ENCODE peak calls at places on chromosome 21, in ten cellular contexts. B is fibroblast of lung, H is HFF-Myc, F is RWPE1, I is WTC11, V is AG09309, A is NB4, J is progenitor cell of endocrine pancreas, X is cardiac fibroblast, G is psoas muscle. C is an unnamed sample.
A peak's percentile ranks its signal among the peaks of the same experiment; 100 is the strongest.

GRCh38 chr21:41634211-41634694 is 126.3 kb upstream of the TMPRSS2 start:
- DNase-seq in F (peak; percentile 87), I (no peak), V (no peak), H (no peak), G (no peak), B (no peak), A (no peak), J (no peak), X (no peak), C (no peak)

GRCh38 chr21:46457801-46458314 is 833 bp upstream of the DIP2A start:
- DNase-seq in B (peak; percentile 44), V (no peak), G (peak; percentile 70), I (no peak), F (peak; percentile 41), X (peak; percentile 49), J (peak; percentile 19), A (peak; percentile 79), H (no peak), C (no peak)

GRCh38 chr21:38766987-38767722 is 38.6 kb upstream of the ETS2 start:
- DNase-seq in B (no peak), G (no peak), J (no peak), F (peak; percentile 5), A (no peak), V (no peak), X (no peak), I (no peak), H (no peak), C (no peak)

GRCh38 chr21:41507521-41508414 is at the start of gene TMPRSS2:
- DNase-seq in A (no peak), G (no peak), F (no peak), V (no peak), J (peak; percentile 59), B (no peak), I (peak; percentile 60), X (no peak), H (no peak), C (no peak)

GRCh38 chr21:15534450-15534886 is 195.3 kb upstream of the USP25 start:
- DNase-seq in I (no peak), A (peak; percentile 66), V (no peak), H (no peak), B (no peak), J (no peak), F (no peak), G (no peak), X (no peak), C (no peak)

GRCh38 chr21:17537299-17537698 is 24.5 kb downstream of the CXADR start:
- DNase-seq in I (no peak), B (peak; percentile 15), A (no peak), H (no peak), V (no peak), J (no peak), X (peak; percentile 14), G (no peak), F (peak; percentile 56), C (no peak)

GRCh38 chr21:40136571-40136970 is 269.3 kb downstream of the PCP4 start:
- DNase-seq in G (no peak), X (no peak), J (no peak), I (no peak), F (no peak), V (no peak), A (no peak), H (no peak), B (no peak), C (no peak)

GRCh38 chr21:40053007-40053406 is 185.8 kb downstream of the PCP4 start:
- DNase-seq in G (peak; percentile 75), B (no peak), A (no peak), V (no peak), I (no peak), J (no peak), X (no peak), F (no peak), H (no peak), C (no peak)

GRCh38 chr21:44800971-44801467 is 601 bp downstream of the UBE2G2 start:
- DNase-seq in X (peak; percentile 31), B (peak; percentile 23), G (no peak), A (peak; percentile 61), H (no peak), I (no peak), F (peak; percentile 59), V (no peak), J (no peak), C (no peak)

GRCh38 chr21:44803651-44804050 is 2.0 kb upstream of the UBE2G2 start:
- DNase-seq in B (no peak), G (no peak), F (no peak), H (no peak), I (no peak), J (no peak), X (no peak), V (no peak), A (no peak), C (no peak)

GRCh38 chr21:44802396-44803153 is 955 bp upstream of the UBE2G2 start:
- DNase-seq in F (peak; percentile 28), H (no peak), V (no peak), I (no peak), J (no peak), X (no peak), A (peak; percentile 59), B (peak; percentile 13), G (no peak), C (no peak)

GRCh38 chr21:44800103-44800502 is 1.5 kb downstream of the UBE2G2 start:
- DNase-seq in H (no peak), A (peak; percentile 56), G (no peak), F (peak; percentile 34), B (peak; percentile 61), V (no peak), X (peak; percentile 69), I (no peak), J (no peak), C (no peak)

DNA sequence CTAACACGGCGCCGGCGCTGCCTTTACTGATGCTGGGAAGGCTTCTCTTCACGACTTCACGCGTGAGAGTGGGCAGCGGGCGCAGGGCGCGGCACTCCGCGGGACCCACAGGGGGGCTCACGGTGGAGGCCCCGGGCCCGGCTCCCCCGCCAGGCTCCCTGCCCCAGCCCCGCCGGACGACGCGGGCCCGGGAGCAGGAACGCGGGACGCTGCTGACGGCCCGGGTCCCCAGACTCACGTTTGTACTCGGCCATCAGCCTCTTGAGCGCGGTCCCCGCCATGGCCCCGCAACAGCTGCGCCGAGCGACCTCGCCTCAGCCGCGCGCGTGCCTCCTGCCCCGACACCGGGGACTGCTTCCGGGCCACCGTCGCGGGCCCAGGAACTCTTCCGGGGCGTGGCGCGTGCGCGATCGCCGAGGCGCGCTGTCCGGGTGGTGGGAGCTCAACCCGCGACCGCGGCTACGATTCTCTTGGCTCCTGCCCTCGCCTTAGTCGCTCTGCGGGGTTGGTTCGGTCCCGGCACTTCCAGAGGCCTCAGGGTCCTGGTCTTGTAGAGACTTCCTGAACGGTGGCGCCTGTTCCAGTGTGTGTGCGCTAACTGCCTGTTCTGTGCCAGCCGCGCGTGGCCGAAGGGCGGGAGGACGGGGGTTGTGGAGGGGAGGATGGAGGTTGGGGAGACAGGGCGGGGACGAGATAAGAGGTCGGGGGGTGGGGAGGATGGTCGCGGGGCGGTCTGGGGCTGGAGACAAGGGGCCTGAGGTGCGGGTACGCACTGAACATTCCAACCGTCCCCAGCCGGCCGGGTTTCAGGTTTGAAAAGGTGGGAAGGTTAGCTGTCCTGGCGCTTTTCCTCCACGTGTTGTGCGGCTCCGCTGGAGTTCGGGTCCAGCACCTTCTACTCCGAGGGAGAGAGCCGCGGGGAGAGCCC is at the start of gene UBE2G2:
- DNase-seq in F (peak; percentile 84), X (peak; percentile 78), I (peak; percentile 71), G (peak; percentile 92), J (peak; percentile 81), B (peak; percentile 76), H (no peak), V (no peak), A (peak; percentile 87), C (no peak)
- TF ChIP-seq CTCF in F (peak; percentile 7), X (no peak), I (no peak), G (no peak), J (no peak), B (no peak), H (no peak), V (no peak), A (no peak), C (no peak)

GRCh38 chr21:36169465-36170128 is 13.0 kb downstream of the DOP1B start:
- DNase-seq in V (no peak), J (no peak), H (no peak), X (no peak), I (peak; percentile 28), G (no peak), F (no peak), B (no peak), A (no peak), C (no peak)
- TF ChIP-seq CTCF in V (no peak), J (peak; percentile 18), H (peak; percentile 8), X (no peak), I (no peak), G (no peak), F (no peak), B (no peak), A (peak; percentile 22), C (no peak)

GRCh38 chr21:29299046-29299905 is 554 bp downstream of the BACH1 start:
- DNase-seq in G (peak; percentile 85), B (peak; percentile 59), X (peak; percentile 66), V (no peak), F (peak; percentile 49), A (peak; percentile 75), H (no peak), J (no peak), I (peak; percentile 50), C (no peak)

GRCh38 chr21:29297483-29298347 is 1.0 kb upstream of the BACH1 start:
- DNase-seq in F (no peak), A (no peak), X (no peak), B (no peak), H (no peak), J (no peak), G (no peak), I (no peak), V (no peak), C (no peak)

GRCh38 chr21:29299906-29300546 is 1.3 kb downstream of the BACH1 start:
- DNase-seq in V (peak; percentile 94), A (peak; percentile 86), X (peak; percentile 91), F (peak; percentile 74), B (peak; percentile 92), J (no peak), I (no peak), H (peak; percentile 98), G (peak; percentile 67), C (peak; percentile 92)

GRCh38 chr21:29296452-29296851 is 2.3 kb upstream of the BACH1 start:
- DNase-seq in I (no peak), J (no peak), B (no peak), V (no peak), F (no peak), H (no peak), A (no peak), X (no peak), G (no peak), C (no peak)

DNA sequence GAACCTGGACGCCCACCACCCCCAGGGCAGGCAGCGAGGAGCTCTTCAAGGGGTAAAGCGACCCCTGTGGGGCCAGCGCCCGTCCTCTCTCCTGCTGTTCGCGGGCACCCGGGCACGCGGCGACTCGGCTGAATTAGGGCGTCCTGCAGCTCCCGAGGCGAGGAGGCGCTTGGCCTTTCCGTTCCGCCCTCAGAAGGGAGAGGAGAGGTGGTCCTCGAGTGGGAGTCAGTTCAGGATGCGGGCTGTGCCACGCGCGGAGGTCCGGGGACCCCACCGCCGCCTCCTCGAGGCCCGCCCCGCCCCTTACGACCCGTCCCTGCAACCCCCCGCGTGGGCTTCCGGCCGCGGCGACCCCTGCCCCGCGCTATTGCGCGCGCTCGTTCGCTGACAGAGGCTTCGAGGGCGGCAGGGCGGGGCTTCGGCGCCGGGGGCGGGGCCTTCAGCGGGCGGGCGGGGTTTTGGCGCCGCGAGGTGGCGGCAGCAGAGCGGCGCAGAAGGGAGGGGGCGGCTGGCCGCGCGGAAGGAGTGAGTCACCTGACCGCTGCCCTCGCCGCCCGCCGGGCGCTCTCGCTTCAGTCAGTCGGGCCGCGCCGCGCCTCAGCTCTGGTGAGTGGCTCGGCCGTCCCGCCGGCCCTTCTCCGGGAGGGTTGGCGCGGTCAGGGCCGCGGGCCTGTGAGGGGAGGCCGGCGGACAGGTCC is at the start of gene BACH1:
- DNase-seq in X (peak; percentile 95), G (peak; percentile 95), B (peak; percentile 91), H (no peak), J (peak; percentile 79), V (peak; percentile 67), A (peak; percentile 93), F (peak; percentile 91), I (peak; percentile 91), C (peak; percentile 81)
- TF ChIP-seq CTCF in X (no peak), G (peak; percentile 18), B (no peak), H (peak; percentile 20), J (peak; percentile 37), V (peak; percentile 10), A (no peak), F (peak; percentile 70), I (no peak), C (peak; percentile 10)

DNA sequence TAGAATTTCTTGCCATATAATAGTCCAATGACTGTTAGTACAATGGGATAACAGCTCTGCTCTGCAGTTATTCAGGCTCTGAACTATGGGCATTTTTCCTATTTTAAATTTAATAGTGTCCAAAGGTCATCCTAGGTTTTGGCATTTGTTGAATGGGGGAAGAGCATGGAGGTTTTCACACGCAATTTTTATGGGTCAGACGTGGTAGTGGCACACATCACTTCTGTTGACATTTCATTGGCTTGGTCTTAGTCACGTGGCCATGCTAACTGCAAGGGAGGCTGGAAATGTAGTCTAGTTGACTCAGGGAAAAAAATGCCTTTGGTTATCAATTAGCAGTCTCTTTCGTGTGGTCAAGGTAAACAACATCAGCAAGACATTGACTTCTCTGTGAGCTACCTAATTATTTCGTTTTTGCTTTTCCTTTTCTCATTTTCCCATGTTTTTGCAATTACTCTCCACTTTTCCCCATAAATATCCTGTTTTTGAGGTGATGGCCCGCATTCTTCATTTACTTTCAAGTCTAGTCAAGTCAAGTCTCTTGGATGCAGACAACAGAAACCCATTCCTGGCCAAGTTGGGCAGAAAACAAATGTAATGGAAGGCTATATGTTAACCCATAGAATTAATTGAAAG is 82.8 kb downstream of the DYRK1A start:
- DNase-seq in B (no peak), A (no peak), F (no peak), H (no peak), I (no peak), J (no peak), X (no peak), G (no peak), V (no peak), C (no peak)
- TF ChIP-seq CTCF in B (no peak), A (no peak), F (no peak), H (no peak), I (no peak), J (no peak), X (no peak), G (no peak), V (no peak), C (no peak)

C was measured in AG09319.